ENCODE peak calls at places on chromosome 17, in four cellular contexts. H is AG10803, Y is hepatocyte, Z is stomach. K is an unnamed sample.

GRCh38 chr17:46009681-46010596 is 10.9 kb downstream of the STH start:
- DNase-seq in H (peak), Y (no peak), Z (no peak), K (peak)

GRCh38 chr17:67995568-67996191 is 589 bp downstream of the C17orf58 start:
- DNase-seq in H (no peak), Y (peak), Z (peak), K (peak)

GRCh38 chr17:10628756-10629155 is 28.4 kb downstream of the MYH3 start:
- DNase-seq in H (no peak), Y (no peak), Z (no peak), K (no peak)

GRCh38 chr17:2694381-2695242 is 17.0 kb downstream of the CLUH start:
- DNase-seq in H (no peak), Y (no peak), Z (peak), K (no peak)

GRCh38 chr17:34641368-34641767 is 62.0 kb downstream of the TMEM132E start:
- DNase-seq in H (no peak), Y (no peak), Z (no peak), K (no peak)

GRCh38 chr17:73644145-73645049 is at the start of gene SDK2:
- DNase-seq in H (no peak), Y (peak), Z (peak), K (no peak)

GRCh38 chr17:52064791-52065211 is 93.7 kb downstream of the CA10 start:
- DNase-seq in H (peak), Y (no peak), Z (no peak), K (peak)

GRCh38 chr17:82844796-82845162 is 5.0 kb upstream of the ZNF750 start:
- DNase-seq in H (no peak), Y (no peak), Z (no peak), K (no peak)

GRCh38 chr17:58402047-58402446 is 15.3 kb downstream of the RNF43 start:
- DNase-seq in H (peak), Y (no peak), Z (no peak), K (no peak)

GRCh38 chr17:47615766-47616424 is 33.8 kb upstream of the KPNB1 start:
- DNase-seq in H (peak), Y (peak), Z (no peak), K (peak)

GRCh38 chr17:50692448-50693040 is 15.2 kb downstream of the ANKRD40 start:
- DNase-seq in H (no peak), Y (no peak), Z (no peak), K (no peak)

GRCh38 chr17:77319211-77320031 is 178.7 kb downstream of the SEC14L1 start:
- DNase-seq in H (peak), Y (peak), Z (peak), K (peak)

GRCh38 chr17:17538417-17539391 is 42.5 kb upstream of the RASD1 start:
- DNase-seq in H (no peak), Y (peak), Z (peak), K (no peak)

GRCh38 chr17:82736511-82737185 is 1.2 kb downstream of the FN3K start:
- DNase-seq in H (no peak), Y (no peak), Z (no peak), K (no peak)

GRCh38 chr17:17841620-17842025 is 4.8 kb upstream of the SREBF1 start:
- DNase-seq in H (no peak), Y (no peak), Z (peak), K (no peak)

GRCh38 chr17:80981062-80981902 is 10.4 kb upstream of the CHMP6 start:
- DNase-seq in H (no peak), Y (peak), Z (no peak), K (no peak)
- H3K4me3 ChIP-seq in H (peak), Y (no peak), Z (peak), K (no peak)

GRCh38 chr17:64157669-64158180 is 27.8 kb upstream of the ERN1 start:
- DNase-seq in H (no peak), Y (no peak), Z (no peak), K (no peak)
- TF ChIP-seq CTCF in H (no peak), Y (no peak), Z (no peak), K (no peak)

GRCh38 chr17:48616719-48617514 is 1.8 kb upstream of the HOXB8 start:
- DNase-seq in H (no peak), Y (no peak), Z (no peak), K (no peak)
- H3K4me3 ChIP-seq in H (no peak), Y (no peak), Z (no peak), K (no peak)

GRCh38 chr17:80262775-80263244 is 2.2 kb downstream of the RNF213 start:
- DNase-seq in H (no peak), Y (no peak), Z (no peak), K (no peak)

GRCh38 chr17:80264793-80265075 is 4.1 kb downstream of the RNF213 start:
- DNase-seq in H (no peak), Y (no peak), Z (no peak), K (no peak)

GRCh38 chr17:80262291-80262690 is 1.6 kb downstream of the RNF213 start:
- DNase-seq in H (no peak), Y (no peak), Z (no peak), K (no peak)

GRCh38 chr17:80264048-80264792 is 3.6 kb downstream of the RNF213 start:
- DNase-seq in H (no peak), Y (no peak), Z (peak), K (no peak)

GRCh38 chr17:80263253-80264047 is 2.8 kb downstream of the RNF213 start:
- DNase-seq in H (peak), Y (peak), Z (peak), K (peak)
- TF ChIP-seq CTCF in H (no peak), Y (peak), Z (peak), K (no peak)

DNA sequence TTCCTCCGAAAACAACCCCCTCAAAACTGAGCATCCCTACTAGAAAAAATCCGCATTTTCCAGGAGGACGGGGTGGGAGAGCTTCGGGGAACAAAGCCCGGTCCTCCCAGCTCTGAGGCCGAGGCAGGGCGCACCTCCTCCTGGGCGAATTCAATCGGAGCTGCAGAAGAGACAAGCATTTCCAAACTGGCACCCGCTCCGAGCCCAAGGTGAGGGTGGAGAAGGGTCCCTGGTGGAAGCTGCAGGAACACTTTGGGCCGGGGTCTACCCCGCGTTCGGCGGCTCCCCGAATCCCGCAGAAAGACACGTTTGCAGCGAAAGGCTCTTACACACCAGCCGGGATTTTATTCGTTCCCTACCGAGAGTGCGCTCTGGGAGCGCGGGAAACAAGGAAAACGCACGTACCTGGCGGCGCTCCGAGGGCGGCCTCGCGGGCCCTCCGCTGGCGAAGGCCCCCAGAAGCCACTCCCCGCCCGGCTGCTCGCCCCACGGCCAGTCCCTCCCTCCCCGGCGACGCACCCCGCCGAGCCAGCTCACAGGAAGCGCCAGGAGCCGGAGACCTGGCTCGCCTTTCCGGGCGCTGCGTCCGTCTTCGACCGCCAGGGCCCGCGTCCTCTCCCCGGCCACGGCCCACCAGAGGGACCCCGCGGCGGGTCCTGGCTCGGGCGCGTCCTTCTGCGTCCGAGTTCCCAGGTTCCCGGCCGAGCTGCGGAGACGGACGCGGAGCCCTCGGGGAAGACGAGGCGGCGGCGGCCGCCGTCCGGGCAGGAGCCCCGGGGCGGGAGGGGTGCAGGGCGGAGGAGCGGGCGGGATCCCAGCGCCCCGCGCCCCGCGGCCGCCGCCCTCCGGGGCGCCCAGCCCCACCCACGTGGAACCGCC is 49.8 kb upstream of the BAHCC1 start:
- DNase-seq in H (peak), Y (peak), Z (peak), K (peak)
- H3K4me3 ChIP-seq in H (peak), Y (peak), Z (peak), K (peak)

GRCh38 chr17:78738245-78738644 is 43.8 kb downstream of the CYTH1 start:
- DNase-seq in H (no peak), Y (peak), Z (no peak), K (no peak)

GRCh38 chr17:78737332-78737731 is 44.7 kb downstream of the CYTH1 start:
- DNase-seq in H (peak), Y (peak), Z (no peak), K (peak)

GRCh38 chr17:78735832-78736525 is 46.1 kb downstream of the CYTH1 start:
- DNase-seq in H (no peak), Y (peak), Z (no peak), K (peak)

GRCh38 chr17:78734841-78735641 is 47.0 kb downstream of the CYTH1 start:
- DNase-seq in H (no peak), Y (peak), Z (no peak), K (no peak)

GRCh38 chr17:78736526-78737079 is 45.5 kb downstream of the CYTH1 start:
- DNase-seq in H (no peak), Y (peak), Z (peak), K (peak)
- TF ChIP-seq CTCF in H (no peak), Y (no peak), Z (no peak), K (no peak)

GRCh38 chr17:6936370-6937028 is 59.4 kb upstream of the ALOX12 start:
- DNase-seq in H (peak), Y (no peak), Z (no peak), K (peak)
- H3K4me3 ChIP-seq in H (peak), Y (no peak), Z (peak), K (peak)

GRCh38 chr17:39529455-39529854 is 68.2 kb downstream of the CDK12 start:
- DNase-seq in H (no peak), Y (no peak), Z (no peak), K (no peak)
- TF ChIP-seq CTCF in H (no peak), Y (no peak), Z (no peak), K (no peak)